ENCODE peak calls at places on chromosomes 12 and 14, in eight cellular contexts. Q is fibroblast of lung, B is cardiac muscle cell, E is pancreas, G is heart left ventricle, H is heart right ventricle, U is lung, M is body of pancreas. O is an unnamed sample. For H3K36me3, the result is how much of the 10 kb centered on the place peaks cover.

GRCh38 chr12:59181378-59181777 is 261.1 kb upstream of the LRIG3 start:
- DNase-seq in Q (no peak), B (no peak), E (no peak), G (no peak), H (no peak), U (no peak), M (no peak), O (peak)

GRCh38 chr14:101905614-101906013 is 58.8 kb upstream of the DYNC1H1 start:
- DNase-seq in Q (no peak), B (no peak), E (no peak), G (no peak), H (no peak), U (no peak), M (no peak), O (no peak)

GRCh38 chr14:65361920-65362319 is 50.6 kb upstream of the FUT8 start:
- DNase-seq in Q (peak), B (peak), E (no peak), G (peak), H (peak), U (no peak), M (no peak), O (peak)

GRCh38 chr12:130126023-130126432 is 36.2 kb upstream of the FZD10 start:
- DNase-seq in Q (no peak), B (no peak), E (peak), G (peak), H (peak), U (no peak), M (no peak), O (peak)

GRCh38 chr12:106670131-106670530 is 87.3 kb downstream of the RFX4 start:
- DNase-seq in Q (no peak), B (no peak), E (no peak), G (no peak), H (no peak), U (no peak), M (no peak), O (no peak)

GRCh38 chr12:108301346-108301745 is 37.8 kb downstream of the CMKLR1 start:
- DNase-seq in Q (no peak), B (no peak), E (no peak), G (no peak), H (no peak), U (no peak), M (no peak), O (no peak)

GRCh38 chr12:132432721-132433577 is 57.0 kb upstream of the FBRSL1 start:
- DNase-seq in Q (no peak), B (peak), E (no peak), G (no peak), H (no peak), U (no peak), M (no peak), O (no peak)

GRCh38 chr12:96416033-96416790 is 16.0 kb upstream of the CDK17 start:
- DNase-seq in Q (peak), B (peak), E (no peak), G (no peak), H (no peak), U (no peak), M (no peak), O (peak)

GRCh38 chr12:15754233-15754632 is 35.0 kb downstream of the EPS8 start:
- DNase-seq in Q (peak), B (no peak), E (no peak), G (no peak), H (no peak), U (no peak), M (no peak), O (no peak)

GRCh38 chr12:96401061-96401871 is 1.0 kb upstream of the CDK17 start:
- DNase-seq in Q (peak), B (peak), E (peak), G (peak), H (peak), U (no peak), M (peak), O (peak)

GRCh38 chr12:75553865-75554555 is 42.6 kb upstream of the KRR1 start:
- DNase-seq in Q (peak), B (no peak), E (no peak), G (no peak), H (no peak), U (no peak), M (no peak), O (no peak)

GRCh38 chr14:60331201-60332045 is 82.4 kb downstream of the PPM1A start:
- DNase-seq in Q (peak), B (peak), E (peak), G (peak), H (peak), U (peak), M (peak), O (peak)

GRCh38 chr12:45235087-45236025 is 19.5 kb downstream of the ANO6 start:
- DNase-seq in Q (peak), B (peak), E (peak), G (no peak), H (no peak), U (peak), M (peak), O (peak)

GRCh38 chr12:116804051-116804450 is 65.9 kb downstream of the RNFT2 start:
- DNase-seq in Q (no peak), B (no peak), E (no peak), G (no peak), H (no peak), U (no peak), M (no peak), O (no peak)

GRCh38 chr12:120784804-120785203 is 59.2 kb downstream of the ACADS start:
- DNase-seq in Q (no peak), B (no peak), E (no peak), G (no peak), H (no peak), U (no peak), M (no peak), O (no peak)
- TF ChIP-seq CTCF in Q (no peak), B (no peak), E (no peak), G (no peak), H (no peak), U (no peak), M (no peak), O (no peak)

DNA sequence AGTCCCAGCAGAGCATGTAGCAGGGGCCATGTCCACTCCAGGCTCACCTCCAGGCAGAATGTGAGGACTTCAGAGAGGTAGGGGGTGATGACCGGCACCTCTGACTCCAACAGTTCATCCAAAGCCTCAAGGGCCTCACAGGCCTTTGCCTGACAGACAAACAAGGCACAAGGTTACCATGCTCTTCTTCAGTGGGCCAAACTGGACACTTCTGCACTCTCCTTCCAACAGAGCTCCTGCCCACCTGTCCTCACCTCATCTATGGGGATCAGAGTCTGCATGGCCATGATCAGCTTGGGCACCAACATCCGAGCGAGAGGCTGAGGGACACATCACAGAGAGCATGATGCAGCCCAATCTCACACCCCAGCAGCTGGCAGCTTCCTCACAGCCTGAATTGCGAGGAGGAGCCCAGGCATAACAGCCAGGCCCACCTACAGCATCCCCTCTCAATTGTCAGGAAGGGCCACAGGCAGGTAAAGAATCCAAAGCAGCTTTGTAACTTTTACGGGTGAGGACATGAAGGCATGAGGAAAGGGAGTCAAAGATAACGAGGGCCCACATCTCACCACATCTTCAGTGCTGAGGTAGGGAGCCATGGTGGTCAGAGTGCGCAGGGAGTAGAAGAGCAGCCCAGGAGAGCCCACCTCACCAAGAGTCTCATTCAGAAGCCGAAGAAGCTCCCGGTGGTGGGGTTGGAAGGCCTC is 1.6 kb downstream of the IPO4 start:
- DNase-seq in Q (no peak), B (no peak), E (no peak), G (no peak), H (no peak), U (no peak), M (no peak), O (no peak)
- H3K36me3 ChIP-seq in Q (under half), B (under half), E (under half), G (under half), H (half or more), U (under half), M (under half), O (under half)

GRCh38 chr12:94980577-94980976 is 22.9 kb downstream of the NDUFA12 start:
- DNase-seq in Q (peak), B (peak), E (no peak), G (no peak), H (no peak), U (no peak), M (no peak), O (peak)
- TF ChIP-seq CTCF in Q (no peak), B (peak), E (no peak), G (peak), H (no peak), U (no peak), M (no peak), O (no peak)

DNA sequence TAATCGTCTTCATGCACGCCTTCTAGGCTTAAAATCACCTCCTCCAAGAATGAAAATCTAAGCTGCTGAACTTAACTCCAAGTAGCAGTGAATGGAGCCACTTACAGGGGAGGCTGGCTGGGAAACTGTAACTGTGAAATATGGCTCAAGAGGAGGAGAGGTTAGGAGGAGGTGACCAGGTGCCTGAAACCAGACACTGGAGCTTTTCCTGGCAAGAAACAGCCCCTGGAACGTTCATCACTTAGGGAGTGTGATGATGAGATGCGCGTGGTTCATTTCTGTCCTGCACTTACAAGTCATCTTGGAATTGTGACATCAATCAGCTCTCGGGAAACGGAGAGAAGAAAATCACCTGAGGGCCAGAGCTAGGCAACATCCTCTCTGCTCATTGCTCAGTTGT is 62.2 kb upstream of the TMEM132C start:
- DNase-seq in Q (no peak), B (no peak), E (no peak), G (no peak), H (no peak), U (no peak), M (no peak), O (no peak)
- H3K36me3 ChIP-seq in Q (under half), B (under half), E (under half), G (under half), H (under half), U (under half), M (under half), O (under half)

DNA sequence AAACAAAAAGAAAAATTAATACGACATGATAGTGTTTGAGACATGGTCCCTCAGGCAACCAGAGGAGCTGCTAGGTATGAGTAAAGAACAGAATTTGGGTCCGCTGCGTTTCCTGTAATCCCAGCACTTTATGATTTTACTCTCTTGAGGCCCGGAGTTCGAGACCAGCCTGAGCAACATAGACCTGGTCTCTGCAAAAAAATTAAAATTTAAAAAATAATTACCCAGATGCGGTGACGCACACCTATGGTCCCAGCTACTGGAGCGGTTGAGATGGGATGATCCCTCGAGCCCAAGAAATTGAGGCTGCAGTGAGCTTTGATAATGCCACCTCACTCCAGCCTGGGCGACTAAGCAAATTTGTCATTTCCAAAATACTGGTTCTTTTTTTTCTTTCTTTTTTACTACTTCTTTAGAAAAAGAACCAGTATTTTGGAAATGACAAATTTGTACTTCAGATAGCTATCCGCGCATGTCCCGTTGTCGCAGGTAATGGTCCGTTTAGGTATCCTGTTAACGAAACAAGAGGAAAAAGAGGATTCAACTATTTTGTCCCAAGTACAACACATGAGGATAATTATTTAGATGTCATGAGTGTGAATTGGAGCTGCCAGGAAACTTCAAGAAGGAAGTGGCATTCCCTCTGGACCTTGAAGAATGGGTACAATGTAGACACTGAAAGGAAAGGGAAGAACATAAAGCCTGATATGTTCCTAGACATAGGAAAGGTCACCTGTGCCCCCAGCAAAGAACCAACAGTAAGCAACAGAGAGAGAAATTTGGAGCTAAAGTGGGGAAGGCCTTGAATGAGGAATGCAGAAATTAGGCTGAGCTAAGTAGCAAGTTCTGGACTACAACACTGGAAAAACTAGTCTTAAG is 1.2 kb upstream of the HECTD1 start:
- DNase-seq in Q (no peak), B (no peak), E (no peak), G (no peak), H (no peak), U (no peak), M (no peak), O (no peak)
- TF ChIP-seq CTCF in Q (no peak), B (no peak), E (no peak), G (no peak), H (no peak), U (no peak), M (no peak), O (no peak)

GRCh38 chr14:23465261-23465660 is 4.2 kb upstream of the NGDN start:
- DNase-seq in Q (no peak), B (no peak), E (no peak), G (no peak), H (no peak), U (no peak), M (no peak), O (no peak)

GRCh38 chr14:23469906-23470403 is 452 bp downstream of the NGDN start:
- DNase-seq in Q (peak), B (no peak), E (no peak), G (no peak), H (no peak), U (no peak), M (no peak), O (no peak)

GRCh38 chr14:23468704-23469126 is 788 bp upstream of the NGDN start:
- DNase-seq in Q (no peak), B (no peak), E (no peak), G (no peak), H (no peak), U (no peak), M (no peak), O (no peak)

GRCh38 chr14:23469127-23469905 is at the start of gene NGDN:
- DNase-seq in Q (peak), B (peak), E (peak), G (peak), H (peak), U (peak), M (peak), O (peak)

DNA sequence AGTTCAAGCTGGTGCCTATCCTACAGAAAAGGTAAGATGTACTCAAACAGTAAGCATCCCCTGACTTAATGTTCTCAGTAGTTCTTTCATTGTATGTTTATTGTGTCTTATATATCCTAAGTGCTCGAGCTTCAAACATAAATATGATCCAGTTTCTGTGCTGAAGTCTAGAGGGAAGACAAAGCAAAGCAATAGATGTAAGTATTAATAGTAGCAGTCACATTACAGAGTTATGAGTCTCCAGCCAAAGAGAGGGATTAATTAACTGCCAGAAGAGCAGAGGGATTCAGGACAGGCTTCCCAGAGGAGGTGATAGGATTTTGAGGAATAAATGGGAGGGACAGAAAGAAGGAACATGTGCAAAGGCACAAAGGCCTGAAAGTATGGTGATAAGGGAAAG is 1.4 kb downstream of the NGDN start:
- DNase-seq in Q (no peak), B (no peak), E (no peak), G (no peak), H (no peak), U (no peak), M (no peak), O (no peak)
- H3K36me3 ChIP-seq in Q (under half), B (under half), E (under half), G (under half), H (half or more), U (under half), M (under half), O (under half)

DNA sequence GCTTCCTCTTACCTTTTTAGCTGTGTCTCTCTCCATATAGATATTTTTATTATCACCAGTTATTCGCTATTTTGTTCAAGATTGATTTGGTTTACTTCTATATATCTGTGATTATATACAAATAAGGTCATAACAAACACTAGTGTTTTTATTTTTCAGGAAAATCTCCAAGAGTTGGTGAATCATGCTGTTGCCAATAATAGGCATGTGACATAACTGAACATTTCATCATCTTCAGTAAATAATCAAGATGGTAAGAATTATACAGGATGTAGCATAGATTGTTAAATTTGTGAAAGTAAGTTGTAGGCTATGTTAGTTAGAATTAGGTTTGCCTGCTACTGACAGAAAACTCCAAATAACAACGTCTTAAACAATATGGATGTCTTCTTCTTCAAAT is 240.9 kb upstream of the PDE3A start:
- DNase-seq in Q (no peak), B (peak), E (no peak), G (no peak), H (no peak), U (no peak), M (no peak), O (peak)
- TF ChIP-seq CTCF in Q (no peak), B (no peak), E (no peak), G (no peak), H (no peak), U (no peak), M (no peak), O (no peak)

GRCh38 chr12:105220150-105220928 is 15.6 kb downstream of the APPL2 start:
- DNase-seq in Q (no peak), B (no peak), E (no peak), G (no peak), H (peak), U (no peak), M (no peak), O (no peak)

GRCh38 chr12:105222326-105222655 is 13.7 kb downstream of the APPL2 start:
- DNase-seq in Q (no peak), B (no peak), E (no peak), G (no peak), H (no peak), U (no peak), M (no peak), O (no peak)

GRCh38 chr12:105220929-105221290 is 15.1 kb downstream of the APPL2 start:
- DNase-seq in Q (no peak), B (no peak), E (no peak), G (no peak), H (no peak), U (no peak), M (no peak), O (peak)

GRCh38 chr12:105222726-105223357 is 13.1 kb downstream of the APPL2 start:
- DNase-seq in Q (no peak), B (no peak), E (no peak), G (no peak), H (no peak), U (no peak), M (no peak), O (no peak)

GRCh38 chr12:105221588-105222325 is 14.2 kb downstream of the APPL2 start:
- DNase-seq in Q (no peak), B (no peak), E (no peak), G (no peak), H (no peak), U (no peak), M (no peak), O (no peak)
- H3K36me3 ChIP-seq in Q (under half), B (under half), E (under half), G (under half), H (half or more), U (under half), M (under half), O (under half)

DNA sequence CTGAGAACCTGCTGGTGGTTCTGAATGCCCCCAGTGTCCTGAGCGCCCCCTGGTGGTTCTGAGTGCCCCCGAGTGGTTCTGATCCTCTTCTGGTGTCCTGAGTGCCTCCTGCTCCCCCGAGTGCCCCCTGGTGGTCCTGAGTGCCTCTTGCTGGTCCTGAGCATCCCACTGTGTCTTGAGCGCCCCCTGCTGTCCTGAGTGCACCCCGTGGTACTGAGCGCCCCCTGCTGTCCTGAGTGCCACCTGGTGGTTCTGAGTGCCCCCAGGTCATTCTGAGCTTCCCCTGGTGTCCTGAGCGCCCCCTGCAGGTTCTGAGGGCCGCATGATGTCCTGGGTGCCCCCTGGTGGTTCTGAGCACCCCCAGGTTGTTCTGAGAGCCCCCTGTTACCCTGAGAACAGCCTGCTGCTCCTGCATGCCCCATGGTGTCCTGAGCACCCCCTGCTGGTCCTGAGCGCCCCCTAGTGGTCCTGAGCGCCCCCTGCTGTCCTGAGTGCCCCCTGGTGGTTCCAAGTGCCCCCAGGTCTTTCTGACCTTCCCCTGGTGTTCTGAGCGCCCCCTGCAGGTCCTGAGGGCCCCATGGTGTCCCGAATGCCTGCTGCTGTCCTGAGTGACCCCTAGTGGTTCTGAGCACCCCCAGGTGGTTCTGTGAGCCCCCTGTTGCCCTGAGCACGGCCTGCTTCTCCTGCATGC is 1165.4 kb downstream of the TMEM121 start:
- DNase-seq in Q (no peak), B (no peak), E (no peak), G (no peak), H (peak), U (no peak), M (peak), O (no peak)
- TF ChIP-seq CTCF in Q (no peak), B (no peak), E (no peak), G (no peak), H (peak), U (no peak), M (no peak), O (peak)

DNA sequence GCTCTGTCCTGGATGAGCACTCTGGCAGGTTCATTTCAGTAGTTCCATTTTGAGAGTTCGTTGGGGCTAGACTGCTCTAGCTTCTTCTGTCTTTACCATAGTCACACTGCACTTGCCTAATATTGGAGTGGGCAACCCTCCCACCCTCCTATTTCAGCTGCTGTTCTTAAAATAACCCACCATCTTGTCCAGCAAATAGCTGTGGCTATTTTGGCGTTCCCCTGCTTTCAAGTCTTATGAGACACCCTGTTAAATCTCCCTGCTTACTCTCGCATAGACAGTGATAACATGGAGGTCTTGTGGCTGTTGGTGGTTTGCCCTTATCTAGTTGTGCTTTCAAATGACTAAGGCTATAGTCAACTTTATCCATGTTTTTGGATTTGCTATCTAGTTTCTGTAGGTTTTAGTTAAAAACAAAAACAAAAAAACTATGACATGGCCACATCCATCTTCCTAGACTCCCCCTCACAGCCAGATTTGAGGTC is 65.5 kb downstream of the LRP6 start:
- DNase-seq in Q (peak), B (peak), E (no peak), G (peak), H (peak), U (no peak), M (no peak), O (no peak)
- H3K36me3 ChIP-seq in Q (under half), B (under half), E (under half), G (under half), H (under half), U (under half), M (under half), O (under half)

O was measured in bronchial epithelial cell.